ENCODE peak calls at places on chromosomes 4 and X, in six cellular contexts. One of them, this sample, is unnamed.

GRCh38 chrX:13893826-13894225 is 76.9 kb upstream of the GPM6B start:
- DNase-seq in Peyer's patch: no peak
- DNase-seq in lower lobe of right lung: no peak
- DNase-seq in glutamatergic neuron: no peak
- DNase-seq in gastrocnemius medialis: peak
- DNase-seq in ovary: no peak
- DNase-seq in this sample: peak

GRCh38 chr4:17812801-17813200 is 2.0 kb downstream of the NCAPG start:
- DNase-seq in Peyer's patch: no peak
- DNase-seq in lower lobe of right lung: no peak
- DNase-seq in glutamatergic neuron: no peak
- DNase-seq in gastrocnemius medialis: no peak
- DNase-seq in ovary: no peak
- DNase-seq in this sample: no peak

GRCh38 chr4:183348706-183349659 is 26.8 kb upstream of the CLDN24 start:
- DNase-seq in Peyer's patch: no peak
- DNase-seq in lower lobe of right lung: no peak
- DNase-seq in glutamatergic neuron: no peak
- DNase-seq in gastrocnemius medialis: no peak
- DNase-seq in ovary: no peak
- DNase-seq in this sample: no peak

GRCh38 chrX:39445336-39445735 is 644.1 kb downstream of the MID1IP1 start:
- DNase-seq in Peyer's patch: no peak
- DNase-seq in lower lobe of right lung: no peak
- DNase-seq in glutamatergic neuron: no peak
- DNase-seq in gastrocnemius medialis: no peak
- DNase-seq in ovary: no peak
- DNase-seq in this sample: no peak

GRCh38 chr4:69489856-69490255 is 5.8 kb downstream of the UGT2B4 start:
- DNase-seq in Peyer's patch: no peak
- DNase-seq in lower lobe of right lung: no peak
- DNase-seq in glutamatergic neuron: no peak
- DNase-seq in gastrocnemius medialis: no peak
- DNase-seq in ovary: no peak
- DNase-seq in this sample: no peak

GRCh38 chrX:130654409-130654970 is 248.5 kb downstream of the ENOX2 start:
- DNase-seq in Peyer's patch: no peak
- DNase-seq in lower lobe of right lung: no peak
- DNase-seq in glutamatergic neuron: no peak
- DNase-seq in gastrocnemius medialis: no peak
- DNase-seq in ovary: no peak
- DNase-seq in this sample: no peak

GRCh38 chr4:4470208-4470607 is 71.6 kb downstream of the STX18 start:
- DNase-seq in Peyer's patch: no peak
- DNase-seq in lower lobe of right lung: no peak
- DNase-seq in glutamatergic neuron: no peak
- DNase-seq in gastrocnemius medialis: no peak
- DNase-seq in ovary: no peak
- DNase-seq in this sample: no peak

GRCh38 chr4:182749768-182750167 is 167.4 kb downstream of the DCTD start:
- DNase-seq in Peyer's patch: no peak
- DNase-seq in lower lobe of right lung: no peak
- DNase-seq in glutamatergic neuron: no peak
- DNase-seq in gastrocnemius medialis: no peak
- DNase-seq in ovary: no peak
- DNase-seq in this sample: no peak

GRCh38 chrX:149630681-149631292 is 805 bp downstream of the TMEM185A start:
- DNase-seq in Peyer's patch: no peak
- DNase-seq in lower lobe of right lung: no peak
- DNase-seq in glutamatergic neuron: peak
- DNase-seq in gastrocnemius medialis: peak
- DNase-seq in ovary: no peak
- DNase-seq in this sample: no peak

GRCh38 chrX:68710870-68711576 is 63.6 kb downstream of the STARD8 start:
- DNase-seq in Peyer's patch: peak
- DNase-seq in lower lobe of right lung: no peak
- DNase-seq in glutamatergic neuron: peak
- DNase-seq in gastrocnemius medialis: peak
- DNase-seq in ovary: no peak
- DNase-seq in this sample: no peak

This sample was measured in heart right ventricle.